ENCODE peak calls at places on chromosome 20, in ten cellular contexts. F is GM18507; V is IMR-90; X is iPS-NIHi11; B is gastrocnemius medialis; R is Right ventricle myocardium superior; M is CD4-positive, alpha-beta T cell; W is posterior cingulate gyrus; S is cardiac muscle cell; Q is AG04450. K is an unnamed sample.
A peak's percentile ranks its signal among the peaks of the same experiment; 100 is the strongest.

GRCh38 chr20:5001174-5002076 is at the start of gene SLC23A2:
- DNase-seq in F (no peak), V (no peak), X (peak; percentile 91), B (no peak), R (peak; percentile 76), M (peak; percentile 24), W (peak; percentile 89), S (peak; percentile 56), Q (no peak), K (peak; percentile 63)

GRCh38 chr20:17557675-17558006 is 12.2 kb upstream of the DSTN start:
- DNase-seq in F (no peak), V (peak; percentile 94), X (peak; percentile 33), B (no peak), R (no peak), M (no peak), W (no peak), S (no peak), Q (peak; percentile 70), K (no peak)

GRCh38 chr20:61835301-61835700 is 230.4 kb downstream of the TAF4 start:
- DNase-seq in F (no peak), V (no peak), X (no peak), B (no peak), R (peak; percentile 17), M (no peak), W (peak; percentile 40), S (no peak), Q (no peak), K (no peak)

GRCh38 chr20:64052326-64052722 is 2.9 kb upstream of the SOX18 start:
- DNase-seq in F (no peak), V (no peak), X (no peak), B (no peak), R (no peak), M (no peak), W (no peak), S (no peak), Q (no peak), K (no peak)

GRCh38 chr20:63929071-63929470 is 27.1 kb downstream of the UCKL1 start:
- DNase-seq in F (no peak), V (no peak), X (no peak), B (no peak), R (peak; percentile 32), M (no peak), W (peak; percentile 83), S (no peak), Q (no peak), K (no peak)

GRCh38 chr20:45552456-45552855 is 5.3 kb upstream of the EPPIN start:
- DNase-seq in F (no peak), V (no peak), X (no peak), B (no peak), R (no peak), M (no peak), W (no peak), S (no peak), Q (no peak), K (no peak)

GRCh38 chr20:33127422-33128097 is 40.4 kb upstream of the BPIFA2 start:
- DNase-seq in F (no peak), V (no peak), X (no peak), B (no peak), R (no peak), M (no peak), W (no peak), S (no peak), Q (no peak), K (no peak)

GRCh38 chr20:57413990-57414389 is 22.8 kb downstream of the RBM38 start:
- DNase-seq in F (no peak), V (no peak), X (no peak), B (no peak), R (no peak), M (no peak), W (no peak), S (no peak), Q (no peak), K (no peak)

GRCh38 chr20:20713244-20713765 is 861 bp upstream of the RALGAPA2 start:
- DNase-seq in F (no peak), V (no peak), X (no peak), B (peak; percentile 72), R (no peak), M (no peak), W (no peak), S (no peak), Q (no peak), K (no peak)

GRCh38 chr20:48831702-48832422 is 4.1 kb upstream of the PREX1 start:
- DNase-seq in F (no peak), V (peak; percentile 39), X (no peak), B (no peak), R (peak; percentile 70), M (no peak), W (peak; percentile 89), S (no peak), Q (no peak), K (no peak)

GRCh38 chr20:46174469-46175126 is 56.5 kb downstream of the CD40 start:
- DNase-seq in F (peak; percentile 74), V (peak; percentile 22), X (peak; percentile 97), B (peak; percentile 26), R (peak; percentile 83), M (peak; percentile 63), W (peak; percentile 90), S (peak; percentile 86), Q (no peak), K (peak; percentile 53)

GRCh38 chr20:56735087-56735642 is 106.1 kb downstream of the TFAP2C start:
- DNase-seq in F (no peak), V (no peak), X (no peak), B (no peak), R (no peak), M (no peak), W (no peak), S (no peak), Q (no peak), K (no peak)

GRCh38 chr20:41222703-41223102 is 85.4 kb downstream of the PLCG1 start:
- DNase-seq in F (no peak), V (peak; percentile 54), X (no peak), B (no peak), R (no peak), M (no peak), W (no peak), S (no peak), Q (no peak), K (no peak)

GRCh38 chr20:57881466-57882405 is 171.9 kb upstream of the PMEPA1 start:
- DNase-seq in F (no peak), V (no peak), X (no peak), B (no peak), R (no peak), M (no peak), W (no peak), S (no peak), Q (no peak), K (no peak)

GRCh38 chr20:45176526-45176925 is 1.8 kb downstream of the PI3 start:
- DNase-seq in F (no peak), V (no peak), X (no peak), B (no peak), R (no peak), M (no peak), W (no peak), S (no peak), Q (no peak), K (no peak)

GRCh38 chr20:376089-376488 is 4.5 kb upstream of the TRIB3 start:
- DNase-seq in F (no peak), V (no peak), X (no peak), B (no peak), R (no peak), M (no peak), W (no peak), S (no peak), Q (no peak), K (no peak)

GRCh38 chr20:59845472-59845871 is 88.0 kb downstream of the SYCP2 start:
- DNase-seq in F (no peak), V (no peak), X (no peak), B (no peak), R (no peak), M (no peak), W (no peak), S (no peak), Q (no peak), K (no peak)

GRCh38 chr20:24998631-24999445 is 6.3 kb upstream of the APMAP start:
- DNase-seq in F (no peak), V (peak; percentile 4), X (no peak), B (no peak), R (no peak), M (no peak), W (peak; percentile 34), S (no peak), Q (no peak), K (no peak)

GRCh38 chr20:13009682-13010406 is 1.1 kb downstream of the SPTLC3 start:
- DNase-seq in F (peak; percentile 3), V (peak; percentile 96), X (no peak), B (no peak), R (no peak), M (no peak), W (no peak), S (no peak), Q (peak; percentile 81), K (no peak)

GRCh38 chr20:58649288-58650180 is 1.5 kb upstream of the STX16 start:
- DNase-seq in F (no peak), V (no peak), X (peak; percentile 50), B (no peak), R (peak; percentile 63), M (no peak), W (no peak), S (peak; percentile 42), Q (no peak), K (peak; percentile 23)

GRCh38 chr20:39269031-39269461 is 306.9 kb downstream of the DHX35 start:
- DNase-seq in F (peak; percentile 25), V (peak; percentile 3), X (peak; percentile 81), B (no peak), R (peak; percentile 76), M (no peak), W (peak; percentile 95), S (peak; percentile 65), Q (no peak), K (no peak)

GRCh38 chr20:6863798-6864201 is 96.3 kb downstream of the BMP2 start:
- DNase-seq in F (no peak), V (no peak), X (no peak), B (no peak), R (no peak), M (no peak), W (peak; percentile 89), S (no peak), Q (no peak), K (no peak)

GRCh38 chr20:36399147-36399968 is 93.2 kb downstream of the DLGAP4 start:
- DNase-seq in F (peak; percentile 12), V (peak; percentile 11), X (peak; percentile 90), B (no peak), R (no peak), M (peak; percentile 5), W (peak; percentile 90), S (peak; percentile 47), Q (no peak), K (no peak)

GRCh38 chr20:25277941-25278521 is 30.1 kb downstream of the PYGB start:
- DNase-seq in F (no peak), V (no peak), X (no peak), B (peak; percentile 69), R (peak; percentile 25), M (no peak), W (peak; percentile 78), S (no peak), Q (no peak), K (no peak)

GRCh38 chr20:49909499-49910339 is 5.6 kb downstream of the SPATA2 start:
- DNase-seq in F (no peak), V (no peak), X (no peak), B (peak; percentile 78), R (no peak), M (no peak), W (peak; percentile 85), S (peak; percentile 69), Q (no peak), K (no peak)